ENCODE peak calls at places on chromosome 10, in eight cellular contexts. D is SIG-M5; Q is globus pallidus; V is tibial artery; Z is Ammon's horn; X is stimulated activated CD4-positive, alpha-beta T cell treated with anti-CD3 and anti-CD28 coated beads, Interleukin-15, amount 100 ng/mL, for 48 hours; L is spleen; F is 8988T. H is an unnamed sample.

GRCh38 chr10:113326160-113327111 is 226.4 kb upstream of the HABP2 start:
- DNase-seq in D (peak), V (peak), F (peak), X (peak), L (no peak), Q (no peak), Z (no peak), H (no peak)

GRCh38 chr10:30702860-30703259 is 73.3 kb upstream of the LYZL2 start:
- DNase-seq in F (no peak), V (no peak), Z (no peak), D (no peak), Q (no peak), X (no peak), L (no peak), H (no peak)

GRCh38 chr10:74079914-74080590 is 70.6 kb downstream of the AP3M1 start:
- DNase-seq in V (no peak), L (no peak), Q (no peak), X (no peak), F (no peak), Z (no peak), D (no peak), H (no peak)

GRCh38 chr10:20114179-20114578 is 297.9 kb downstream of the PLXDC2 start:
- DNase-seq in D (no peak), V (no peak), L (no peak), Z (no peak), F (no peak), Q (no peak), X (no peak), H (no peak)

GRCh38 chr10:93319855-93320254 is 162.3 kb downstream of the MYOF start:
- DNase-seq in V (no peak), D (no peak), X (no peak), Q (no peak), L (no peak), F (no peak), Z (no peak), H (no peak)

GRCh38 chr10:43667317-43667731 is 18.6 kb upstream of the ZNF32 start:
- DNase-seq in Q (peak), D (no peak), Z (no peak), V (no peak), F (no peak), L (no peak), X (no peak), H (no peak)

GRCh38 chr10:104300002-104300735 is 31.2 kb downstream of the GSTO2 start:
- DNase-seq in D (no peak), F (no peak), V (peak), X (no peak), Z (no peak), L (no peak), Q (no peak), H (no peak)

GRCh38 chr10:14742815-14743214 is 31.9 kb downstream of the FAM107B start:
- DNase-seq in X (no peak), D (no peak), Z (peak), Q (no peak), F (no peak), L (no peak), V (no peak), H (no peak)

GRCh38 chr10:124302951-124303505 is 115.7 kb downstream of the OAT start:
- DNase-seq in V (peak), Q (no peak), L (no peak), X (no peak), D (no peak), Z (no peak), F (no peak), H (no peak)

GRCh38 chr10:132326925-132327324 is 5.1 kb upstream of the LRRC27 start:
- DNase-seq in V (peak), Z (no peak), Q (no peak), L (no peak), X (no peak), D (no peak), F (no peak), H (no peak)

GRCh38 chr10:6511347-6511746 is 68.7 kb downstream of the PRKCQ start:
- DNase-seq in F (no peak), D (no peak), X (no peak), V (no peak), Z (no peak), L (no peak), Q (no peak), H (no peak)

GRCh38 chr10:92492748-92493240 is 81.1 kb downstream of the IDE start:
- DNase-seq in F (no peak), X (no peak), Z (no peak), Q (no peak), V (no peak), L (no peak), D (no peak), H (no peak)

GRCh38 chr10:86162036-86162435 is 204.6 kb downstream of the GRID1 start:
- DNase-seq in D (no peak), V (no peak), L (peak), Z (no peak), F (no peak), X (no peak), Q (no peak), H (no peak)

GRCh38 chr10:121919666-121920065 is 8.2 kb downstream of the ATE1 start:
- DNase-seq in D (no peak), V (no peak), F (no peak), Z (no peak), X (no peak), Q (no peak), L (no peak), H (no peak)

GRCh38 chr10:34826221-34826620 is 11.1 kb upstream of the PARD3 start:
- DNase-seq in F (no peak), V (no peak), D (no peak), Z (no peak), Q (no peak), L (no peak), X (no peak), H (no peak)

GRCh38 chr10:10959666-10960065 is 58.0 kb upstream of the CELF2 start:
- DNase-seq in Z (no peak), Q (no peak), L (no peak), V (no peak), D (no peak), F (no peak), X (no peak), H (no peak)

GRCh38 chr10:130652964-130653578 is 516.9 kb downstream of the GLRX3 start:
- DNase-seq in Z (no peak), F (no peak), X (no peak), D (no peak), V (no peak), Q (no peak), L (no peak), H (no peak)

GRCh38 chr10:10589540-10589939 is 428.1 kb upstream of the CELF2 start:
- DNase-seq in Z (no peak), V (peak), F (no peak), X (peak), L (no peak), Q (no peak), D (no peak), H (no peak)

GRCh38 chr10:118501171-118501570 is 94.3 kb downstream of the PRLHR start:
- DNase-seq in Z (no peak), X (no peak), D (no peak), L (no peak), F (no peak), V (no peak), Q (no peak), H (no peak)

GRCh38 chr10:43809211-43809930 is 160.7 kb upstream of the ZNF32 start:
- DNase-seq in V (peak), Z (no peak), F (no peak), D (no peak), L (no peak), X (no peak), Q (no peak), H (no peak)

GRCh38 chr10:104657458-104657857 is 16.4 kb downstream of the SORCS3 start:
- DNase-seq in Q (no peak), D (no peak), L (no peak), F (no peak), Z (no peak), X (no peak), V (no peak), H (no peak)

GRCh38 chr10:53395449-53395848 is 622.9 kb upstream of the MBL2 start:
- DNase-seq in D (no peak), Q (no peak), L (no peak), V (no peak), X (no peak), Z (no peak), F (no peak), H (no peak)

GRCh38 chr10:60048146-60048545 is 141.8 kb upstream of the CCDC6 start:
- DNase-seq in F (no peak), Z (no peak), X (no peak), L (no peak), V (no peak), Q (no peak), D (no peak), H (no peak)

GRCh38 chr10:6423004-6423403 is 157.1 kb downstream of the PRKCQ start:
- DNase-seq in L (no peak), F (no peak), X (peak), Z (no peak), Q (no peak), D (no peak), V (no peak), H (no peak)

GRCh38 chr10:1006573-1006972 is 18.3 kb downstream of the GTPBP4 start:
- DNase-seq in D (no peak), X (no peak), F (no peak), Z (no peak), Q (no peak), V (no peak), L (no peak), H (no peak)

GRCh38 chr10:120131183-120131582 is 238.7 kb downstream of the SEC23IP start:
- DNase-seq in D (no peak), L (no peak), Q (no peak), Z (no peak), V (no peak), F (no peak), X (no peak), H (no peak)

GRCh38 chr10:132714906-132715790 is 70.8 kb downstream of the NKX6-2 start:
- DNase-seq in V (peak), D (no peak), Z (peak), L (peak), X (no peak), F (no peak), Q (peak), H (peak)